ENCODE peak calls at places on chromosomes 7 and 10, in nine cellular contexts. H is right lobe of liver, W is DMS79 treated with DMSO at 0.1 percent for 48 hours, A is occipital lobe, V is RCC 7860, Y is A673, Z is fibroblast of the aortic adventitia, F is stomach, L is epithelial cell of esophagus. S is an unnamed sample.

GRCh38 chr7:95636140-95636539 is 39.8 kb upstream of the PDK4 start:
- DNase-seq in Z (no peak), L (peak), A (no peak), H (no peak), Y (no peak), F (no peak), W (no peak), V (peak), S (no peak)

GRCh38 chr7:90119178-90119971 is 34.9 kb upstream of the STEAP1 start:
- DNase-seq in W (peak), H (peak), V (no peak), Y (peak), A (peak), L (no peak), F (no peak), Z (no peak), S (no peak)

GRCh38 chr7:27345964-27346363 is 103.4 kb downstream of the EVX1 start:
- DNase-seq in A (no peak), Z (no peak), Y (no peak), H (no peak), V (no peak), W (no peak), F (no peak), L (no peak), S (no peak)

GRCh38 chr7:25519962-25520562 is 291.8 kb upstream of the NPVF start:
- DNase-seq in V (no peak), Y (no peak), F (no peak), A (no peak), H (no peak), Z (no peak), L (no peak), W (peak), S (no peak)

GRCh38 chr7:150937848-150938561 is 40.1 kb downstream of the KCNH2 start:
- DNase-seq in F (no peak), L (peak), V (no peak), A (no peak), W (peak), Y (peak), Z (peak), H (peak), S (peak)

GRCh38 chr7:24368161-24368560 is 84.2 kb downstream of the NPY start:
- DNase-seq in V (no peak), Y (no peak), Z (no peak), A (no peak), H (no peak), F (no peak), W (no peak), L (peak), S (no peak)

GRCh38 chr7:12350971-12351370 is 52.7 kb downstream of the VWDE start:
- DNase-seq in Y (no peak), V (no peak), F (no peak), Z (no peak), H (no peak), L (no peak), A (no peak), W (no peak), S (no peak)

GRCh38 chr10:78843495-78843894 is 225.3 kb upstream of the ZMIZ1 start:
- DNase-seq in Z (no peak), V (no peak), H (no peak), W (no peak), F (no peak), L (no peak), A (no peak), Y (no peak), S (peak)

GRCh38 chr7:28823582-28823981 is 134.5 kb downstream of the TRIL start:
- DNase-seq in H (no peak), A (no peak), L (no peak), V (no peak), W (no peak), Z (no peak), Y (no peak), F (no peak), S (no peak)

GRCh38 chr7:26198133-26198780 is 2.3 kb downstream of the HNRNPA2B1 start:
- DNase-seq in Z (peak), H (no peak), W (no peak), Y (peak), A (no peak), L (peak), V (peak), F (no peak), S (no peak)

GRCh38 chr7:137169282-137169698 is 174.2 kb downstream of the PTN start:
- DNase-seq in A (peak), L (peak), W (peak), F (peak), Z (peak), Y (peak), H (peak), V (peak), S (no peak)

GRCh38 chr7:101465576-101466196 is 103.0 kb downstream of the COL26A1 start:
- DNase-seq in W (no peak), V (no peak), A (no peak), Z (no peak), Y (no peak), L (no peak), F (no peak), H (no peak), S (no peak)

GRCh38 chr7:158655931-158656441 is 48.6 kb downstream of the NCAPG2 start:
- DNase-seq in V (no peak), Y (no peak), A (no peak), F (no peak), Z (no peak), L (peak), H (no peak), W (no peak), S (no peak)

GRCh38 chr10:3926675-3927525 is 141.9 kb upstream of the KLF6 start:
- DNase-seq in L (no peak), A (no peak), W (no peak), Y (no peak), H (no peak), Z (peak), F (no peak), V (peak), S (no peak)

GRCh38 chr10:3805791-3806381 is 20.9 kb upstream of the KLF6 start:
- DNase-seq in W (no peak), F (no peak), V (peak), L (peak), Y (peak), Z (peak), A (no peak), H (no peak), S (peak)

GRCh38 chr7:101841328-101841727 is 23.9 kb downstream of the CUX1 start:
- DNase-seq in L (no peak), Z (no peak), V (no peak), F (no peak), H (no peak), Y (no peak), A (no peak), W (no peak), S (no peak)

GRCh38 chr10:36681751-36682633 is 443.4 kb upstream of the ANKRD30A start:
- DNase-seq in A (no peak), Y (peak), V (no peak), Z (peak), L (no peak), F (no peak), W (no peak), H (no peak), S (no peak)

GRCh38 chr10:114103286-114103685 is 59.6 kb downstream of the ADRB1 start:
- DNase-seq in F (no peak), A (peak), Y (peak), L (peak), Z (peak), H (no peak), W (peak), V (peak), S (no peak)

GRCh38 chr10:22476601-22477364 is 131.5 kb downstream of the SPAG6 start:
- DNase-seq in A (no peak), H (no peak), Z (no peak), V (no peak), W (no peak), F (no peak), L (no peak), Y (no peak), S (no peak)

GRCh38 chr10:71069909-71070666 is 142.3 kb upstream of the UNC5B start:
- DNase-seq in L (no peak), Z (no peak), F (no peak), W (no peak), Y (no peak), H (no peak), A (no peak), V (no peak), S (no peak)

GRCh38 chr7:25069900-25070443 is 55.1 kb downstream of the CYCS start:
- DNase-seq in F (peak), V (peak), L (peak), Y (peak), H (no peak), A (peak), Z (peak), W (peak), S (no peak)

GRCh38 chr10:91162050-91162494 is 58.4 kb upstream of the PCGF5 start:
- DNase-seq in Y (no peak), W (no peak), H (no peak), V (no peak), L (peak), F (no peak), A (no peak), Z (no peak), S (no peak)

GRCh38 chr7:90629306-90629918 is 33.3 kb downstream of the CDK14 start:
- DNase-seq in H (no peak), F (no peak), L (peak), Z (peak), W (no peak), A (no peak), V (peak), Y (peak), S (no peak)

GRCh38 chr7:108459922-108460551 is 3.8 kb upstream of the NRCAM start:
- DNase-seq in F (no peak), A (no peak), L (peak), V (peak), Z (peak), Y (peak), W (peak), H (no peak), S (no peak)

GRCh38 chr10:4481192-4481591 is 344.8 kb upstream of the AKR1E2 start:
- DNase-seq in A (no peak), Y (no peak), W (no peak), Z (no peak), V (no peak), H (no peak), F (no peak), L (no peak), S (no peak)

GRCh38 chr10:86203162-86203905 is 163.3 kb downstream of the GRID1 start:
- DNase-seq in V (no peak), W (no peak), A (no peak), H (no peak), L (peak), F (no peak), Y (peak), Z (peak), S (no peak)

GRCh38 chr10:624605-625334 is 64.7 kb downstream of the DIP2C start:
- DNase-seq in W (peak), V (peak), L (peak), A (peak), Z (peak), H (peak), Y (no peak), F (no peak), S (no peak)

GRCh38 chr7:125085084-125085483 is 155.5 kb upstream of the POT1 start:
- DNase-seq in F (no peak), Y (no peak), H (no peak), Z (no peak), A (no peak), V (no peak), L (no peak), W (no peak), S (no peak)

S was measured in natural killer cell treated with Interleukin-12 subunit alpha and Interleukin-12 subunit beta and Interleukin-15 and Interleukin-18, amount 100 ng/mL, for 72 hours.